ENCODE peak calls at places on chromosome 21, in nine cellular contexts. One of them, this sample, is unnamed.

GRCh38 chr21:27565418-27565817 is 598.5 kb upstream of the ADAMTS5 start:
- DNase-seq in brain microvascular endothelial cell: no peak
- DNase-seq in stimulated activated CD8-positive, alpha-beta memory T cell treated with anti-CD3 and anti-CD28 coated beads, Interleukin-2, amount 100 ng/mL, for 1 hour: no peak
- DNase-seq in activated T-helper 1 cell treated with anti-CD3 and anti-CD28 coated beads, Interleukin-12 subunit alpha, Interleukin-12 subunit beta, Interleukin-2, Interleukin-4 antibody, amounts not matched to agents 30 ng/mL and 10 ng/mL and 1 ng/mL, durations not matched to agents 14 hours and 24 hours and 36 hours: no peak
- DNase-seq in NCI-H187: no peak
- DNase-seq in pons: no peak
- DNase-seq in iPS-NIHi11: no peak
- DNase-seq in NCI-H2081: no peak
- DNase-seq in iPS DF 6.9: no peak
- DNase-seq in this sample: no peak

GRCh38 chr21:16563795-16564194 is 834.0 kb downstream of the USP25 start:
- DNase-seq in pons: no peak
- DNase-seq in activated T-helper 1 cell treated with anti-CD3 and anti-CD28 coated beads, Interleukin-12 subunit alpha, Interleukin-12 subunit beta, Interleukin-2, Interleukin-4 antibody, amounts not matched to agents 30 ng/mL and 10 ng/mL and 1 ng/mL, durations not matched to agents 14 hours and 24 hours and 36 hours: no peak
- DNase-seq in brain microvascular endothelial cell: no peak
- DNase-seq in iPS DF 6.9: peak
- DNase-seq in NCI-H2081: no peak
- DNase-seq in iPS-NIHi11: peak
- DNase-seq in NCI-H187: no peak
- DNase-seq in stimulated activated CD8-positive, alpha-beta memory T cell treated with anti-CD3 and anti-CD28 coated beads, Interleukin-2, amount 100 ng/mL, for 1 hour: no peak
- DNase-seq in this sample: no peak

GRCh38 chr21:46509760-46510159 is 51.1 kb downstream of the DIP2A start:
- DNase-seq in stimulated activated CD8-positive, alpha-beta memory T cell treated with anti-CD3 and anti-CD28 coated beads, Interleukin-2, amount 100 ng/mL, for 1 hour: no peak
- DNase-seq in brain microvascular endothelial cell: peak
- DNase-seq in NCI-H187: no peak
- DNase-seq in pons: no peak
- DNase-seq in activated T-helper 1 cell treated with anti-CD3 and anti-CD28 coated beads, Interleukin-12 subunit alpha, Interleukin-12 subunit beta, Interleukin-2, Interleukin-4 antibody, amounts not matched to agents 30 ng/mL and 10 ng/mL and 1 ng/mL, durations not matched to agents 14 hours and 24 hours and 36 hours: no peak
- DNase-seq in NCI-H2081: peak
- DNase-seq in iPS-NIHi11: no peak
- DNase-seq in iPS DF 6.9: no peak
- DNase-seq in this sample: no peak

GRCh38 chr21:34836933-34837505 is 168.2 kb downstream of the CLIC6 start:
- DNase-seq in NCI-H187: no peak
- DNase-seq in pons: no peak
- DNase-seq in brain microvascular endothelial cell: no peak
- DNase-seq in iPS DF 6.9: no peak
- DNase-seq in NCI-H2081: no peak
- DNase-seq in stimulated activated CD8-positive, alpha-beta memory T cell treated with anti-CD3 and anti-CD28 coated beads, Interleukin-2, amount 100 ng/mL, for 1 hour: no peak
- DNase-seq in activated T-helper 1 cell treated with anti-CD3 and anti-CD28 coated beads, Interleukin-12 subunit alpha, Interleukin-12 subunit beta, Interleukin-2, Interleukin-4 antibody, amounts not matched to agents 30 ng/mL and 10 ng/mL and 1 ng/mL, durations not matched to agents 14 hours and 24 hours and 36 hours: no peak
- DNase-seq in iPS-NIHi11: no peak
- DNase-seq in this sample: no peak

GRCh38 chr21:46057111-46057709 is 40.7 kb upstream of the COL6A2 start:
- DNase-seq in stimulated activated CD8-positive, alpha-beta memory T cell treated with anti-CD3 and anti-CD28 coated beads, Interleukin-2, amount 100 ng/mL, for 1 hour: no peak
- DNase-seq in NCI-H2081: no peak
- DNase-seq in activated T-helper 1 cell treated with anti-CD3 and anti-CD28 coated beads, Interleukin-12 subunit alpha, Interleukin-12 subunit beta, Interleukin-2, Interleukin-4 antibody, amounts not matched to agents 30 ng/mL and 10 ng/mL and 1 ng/mL, durations not matched to agents 14 hours and 24 hours and 36 hours: no peak
- DNase-seq in pons: no peak
- DNase-seq in NCI-H187: no peak
- DNase-seq in brain microvascular endothelial cell: no peak
- DNase-seq in iPS DF 6.9: no peak
- DNase-seq in iPS-NIHi11: peak
- DNase-seq in this sample: no peak

GRCh38 chr21:29302340-29302991 is 3.7 kb downstream of the BACH1 start:
- DNase-seq in NCI-H187: no peak
- DNase-seq in stimulated activated CD8-positive, alpha-beta memory T cell treated with anti-CD3 and anti-CD28 coated beads, Interleukin-2, amount 100 ng/mL, for 1 hour: no peak
- DNase-seq in NCI-H2081: no peak
- DNase-seq in brain microvascular endothelial cell: no peak
- DNase-seq in pons: no peak
- DNase-seq in activated T-helper 1 cell treated with anti-CD3 and anti-CD28 coated beads, Interleukin-12 subunit alpha, Interleukin-12 subunit beta, Interleukin-2, Interleukin-4 antibody, amounts not matched to agents 30 ng/mL and 10 ng/mL and 1 ng/mL, durations not matched to agents 14 hours and 24 hours and 36 hours: no peak
- DNase-seq in iPS DF 6.9: no peak
- DNase-seq in iPS-NIHi11: no peak
- DNase-seq in this sample: no peak

GRCh38 chr21:39149882-39150281 is 33.4 kb downstream of the PSMG1 start:
- DNase-seq in stimulated activated CD8-positive, alpha-beta memory T cell treated with anti-CD3 and anti-CD28 coated beads, Interleukin-2, amount 100 ng/mL, for 1 hour: no peak
- DNase-seq in iPS DF 6.9: no peak
- DNase-seq in brain microvascular endothelial cell: no peak
- DNase-seq in NCI-H187: no peak
- DNase-seq in iPS-NIHi11: no peak
- DNase-seq in activated T-helper 1 cell treated with anti-CD3 and anti-CD28 coated beads, Interleukin-12 subunit alpha, Interleukin-12 subunit beta, Interleukin-2, Interleukin-4 antibody, amounts not matched to agents 30 ng/mL and 10 ng/mL and 1 ng/mL, durations not matched to agents 14 hours and 24 hours and 36 hours: no peak
- DNase-seq in NCI-H2081: no peak
- DNase-seq in pons: no peak
- DNase-seq in this sample: no peak

GRCh38 chr21:16241021-16241420 is 511.2 kb downstream of the USP25 start:
- DNase-seq in stimulated activated CD8-positive, alpha-beta memory T cell treated with anti-CD3 and anti-CD28 coated beads, Interleukin-2, amount 100 ng/mL, for 1 hour: no peak
- DNase-seq in brain microvascular endothelial cell: no peak
- DNase-seq in iPS-NIHi11: no peak
- DNase-seq in NCI-H2081: no peak
- DNase-seq in NCI-H187: no peak
- DNase-seq in activated T-helper 1 cell treated with anti-CD3 and anti-CD28 coated beads, Interleukin-12 subunit alpha, Interleukin-12 subunit beta, Interleukin-2, Interleukin-4 antibody, amounts not matched to agents 30 ng/mL and 10 ng/mL and 1 ng/mL, durations not matched to agents 14 hours and 24 hours and 36 hours: no peak
- DNase-seq in pons: no peak
- DNase-seq in iPS DF 6.9: no peak
- DNase-seq in this sample: no peak

GRCh38 chr21:41188476-41189146 is 20.7 kb downstream of the BACE2 start:
- DNase-seq in brain microvascular endothelial cell: peak
- DNase-seq in stimulated activated CD8-positive, alpha-beta memory T cell treated with anti-CD3 and anti-CD28 coated beads, Interleukin-2, amount 100 ng/mL, for 1 hour: no peak
- DNase-seq in NCI-H187: no peak
- DNase-seq in pons: no peak
- DNase-seq in iPS DF 6.9: no peak
- DNase-seq in iPS-NIHi11: no peak
- DNase-seq in activated T-helper 1 cell treated with anti-CD3 and anti-CD28 coated beads, Interleukin-12 subunit alpha, Interleukin-12 subunit beta, Interleukin-2, Interleukin-4 antibody, amounts not matched to agents 30 ng/mL and 10 ng/mL and 1 ng/mL, durations not matched to agents 14 hours and 24 hours and 36 hours: no peak
- DNase-seq in NCI-H2081: no peak
- DNase-seq in this sample: no peak

GRCh38 chr21:42988234-42988965 is 14.0 kb downstream of the PKNOX1 start:
- DNase-seq in activated T-helper 1 cell treated with anti-CD3 and anti-CD28 coated beads, Interleukin-12 subunit alpha, Interleukin-12 subunit beta, Interleukin-2, Interleukin-4 antibody, amounts not matched to agents 30 ng/mL and 10 ng/mL and 1 ng/mL, durations not matched to agents 14 hours and 24 hours and 36 hours: no peak
- DNase-seq in NCI-H2081: no peak
- DNase-seq in pons: no peak
- DNase-seq in stimulated activated CD8-positive, alpha-beta memory T cell treated with anti-CD3 and anti-CD28 coated beads, Interleukin-2, amount 100 ng/mL, for 1 hour: no peak
- DNase-seq in iPS-NIHi11: no peak
- DNase-seq in NCI-H187: no peak
- DNase-seq in iPS DF 6.9: no peak
- DNase-seq in brain microvascular endothelial cell: no peak
- DNase-seq in this sample: no peak

GRCh38 chr21:28516996-28517592 is 475.6 kb downstream of the LTN1 start:
- DNase-seq in stimulated activated CD8-positive, alpha-beta memory T cell treated with anti-CD3 and anti-CD28 coated beads, Interleukin-2, amount 100 ng/mL, for 1 hour: peak
- DNase-seq in brain microvascular endothelial cell: peak
- DNase-seq in NCI-H187: no peak
- DNase-seq in activated T-helper 1 cell treated with anti-CD3 and anti-CD28 coated beads, Interleukin-12 subunit alpha, Interleukin-12 subunit beta, Interleukin-2, Interleukin-4 antibody, amounts not matched to agents 30 ng/mL and 10 ng/mL and 1 ng/mL, durations not matched to agents 14 hours and 24 hours and 36 hours: peak
- DNase-seq in iPS-NIHi11: peak
- DNase-seq in pons: peak
- DNase-seq in iPS DF 6.9: peak
- DNase-seq in NCI-H2081: peak
- DNase-seq in this sample: peak

GRCh38 chr21:14284439-14284838 is 68.5 kb downstream of the RBM11 start:
- DNase-seq in NCI-H187: no peak
- DNase-seq in iPS-NIHi11: no peak
- DNase-seq in activated T-helper 1 cell treated with anti-CD3 and anti-CD28 coated beads, Interleukin-12 subunit alpha, Interleukin-12 subunit beta, Interleukin-2, Interleukin-4 antibody, amounts not matched to agents 30 ng/mL and 10 ng/mL and 1 ng/mL, durations not matched to agents 14 hours and 24 hours and 36 hours: no peak
- DNase-seq in NCI-H2081: no peak
- DNase-seq in iPS DF 6.9: no peak
- DNase-seq in pons: no peak
- DNase-seq in stimulated activated CD8-positive, alpha-beta memory T cell treated with anti-CD3 and anti-CD28 coated beads, Interleukin-2, amount 100 ng/mL, for 1 hour: no peak
- DNase-seq in brain microvascular endothelial cell: no peak
- DNase-seq in this sample: no peak

GRCh38 chr21:17602874-17603273 is 9.8 kb downstream of the BTG3 start:
- DNase-seq in NCI-H2081: no peak
- DNase-seq in brain microvascular endothelial cell: peak
- DNase-seq in iPS-NIHi11: no peak
- DNase-seq in NCI-H187: no peak
- DNase-seq in pons: no peak
- DNase-seq in stimulated activated CD8-positive, alpha-beta memory T cell treated with anti-CD3 and anti-CD28 coated beads, Interleukin-2, amount 100 ng/mL, for 1 hour: no peak
- DNase-seq in activated T-helper 1 cell treated with anti-CD3 and anti-CD28 coated beads, Interleukin-12 subunit alpha, Interleukin-12 subunit beta, Interleukin-2, Interleukin-4 antibody, amounts not matched to agents 30 ng/mL and 10 ng/mL and 1 ng/mL, durations not matched to agents 14 hours and 24 hours and 36 hours: no peak
- DNase-seq in iPS DF 6.9: no peak
- DNase-seq in this sample: no peak

GRCh38 chr21:37580690-37581089 is 214.1 kb downstream of the DYRK1A start:
- DNase-seq in brain microvascular endothelial cell: no peak
- DNase-seq in stimulated activated CD8-positive, alpha-beta memory T cell treated with anti-CD3 and anti-CD28 coated beads, Interleukin-2, amount 100 ng/mL, for 1 hour: no peak
- DNase-seq in iPS DF 6.9: no peak
- DNase-seq in pons: no peak
- DNase-seq in NCI-H187: no peak
- DNase-seq in iPS-NIHi11: no peak
- DNase-seq in NCI-H2081: no peak
- DNase-seq in activated T-helper 1 cell treated with anti-CD3 and anti-CD28 coated beads, Interleukin-12 subunit alpha, Interleukin-12 subunit beta, Interleukin-2, Interleukin-4 antibody, amounts not matched to agents 30 ng/mL and 10 ng/mL and 1 ng/mL, durations not matched to agents 14 hours and 24 hours and 36 hours: no peak
- DNase-seq in this sample: no peak

GRCh38 chr21:41283211-41283818 is 33.3 kb upstream of the FAM3B start:
- DNase-seq in NCI-H2081: peak
- DNase-seq in iPS DF 6.9: peak
- DNase-seq in iPS-NIHi11: peak
- DNase-seq in pons: peak
- DNase-seq in activated T-helper 1 cell treated with anti-CD3 and anti-CD28 coated beads, Interleukin-12 subunit alpha, Interleukin-12 subunit beta, Interleukin-2, Interleukin-4 antibody, amounts not matched to agents 30 ng/mL and 10 ng/mL and 1 ng/mL, durations not matched to agents 14 hours and 24 hours and 36 hours: peak
- DNase-seq in brain microvascular endothelial cell: peak
- DNase-seq in NCI-H187: peak
- DNase-seq in stimulated activated CD8-positive, alpha-beta memory T cell treated with anti-CD3 and anti-CD28 coated beads, Interleukin-2, amount 100 ng/mL, for 1 hour: peak
- DNase-seq in this sample: peak

GRCh38 chr21:44046734-44047133 is 34.6 kb downstream of the TRAPPC10 start:
- DNase-seq in iPS DF 6.9: no peak
- DNase-seq in iPS-NIHi11: no peak
- DNase-seq in pons: no peak
- DNase-seq in stimulated activated CD8-positive, alpha-beta memory T cell treated with anti-CD3 and anti-CD28 coated beads, Interleukin-2, amount 100 ng/mL, for 1 hour: no peak
- DNase-seq in NCI-H2081: no peak
- DNase-seq in activated T-helper 1 cell treated with anti-CD3 and anti-CD28 coated beads, Interleukin-12 subunit alpha, Interleukin-12 subunit beta, Interleukin-2, Interleukin-4 antibody, amounts not matched to agents 30 ng/mL and 10 ng/mL and 1 ng/mL, durations not matched to agents 14 hours and 24 hours and 36 hours: no peak
- DNase-seq in brain microvascular endothelial cell: no peak
- DNase-seq in NCI-H187: no peak
- DNase-seq in this sample: no peak

GRCh38 chr21:38950388-38951094 is 144.8 kb downstream of the ETS2 start:
- DNase-seq in pons: no peak
- DNase-seq in NCI-H187: no peak
- DNase-seq in iPS DF 6.9: no peak
- DNase-seq in iPS-NIHi11: no peak
- DNase-seq in activated T-helper 1 cell treated with anti-CD3 and anti-CD28 coated beads, Interleukin-12 subunit alpha, Interleukin-12 subunit beta, Interleukin-2, Interleukin-4 antibody, amounts not matched to agents 30 ng/mL and 10 ng/mL and 1 ng/mL, durations not matched to agents 14 hours and 24 hours and 36 hours: no peak
- DNase-seq in NCI-H2081: no peak
- DNase-seq in stimulated activated CD8-positive, alpha-beta memory T cell treated with anti-CD3 and anti-CD28 coated beads, Interleukin-2, amount 100 ng/mL, for 1 hour: no peak
- DNase-seq in brain microvascular endothelial cell: peak
- DNase-seq in this sample: no peak

GRCh38 chr21:44382536-44382935 is 29.1 kb downstream of the TRPM2 start:
- DNase-seq in NCI-H187: no peak
- DNase-seq in stimulated activated CD8-positive, alpha-beta memory T cell treated with anti-CD3 and anti-CD28 coated beads, Interleukin-2, amount 100 ng/mL, for 1 hour: no peak
- DNase-seq in iPS-NIHi11: no peak
- DNase-seq in NCI-H2081: no peak
- DNase-seq in iPS DF 6.9: no peak
- DNase-seq in brain microvascular endothelial cell: no peak
- DNase-seq in activated T-helper 1 cell treated with anti-CD3 and anti-CD28 coated beads, Interleukin-12 subunit alpha, Interleukin-12 subunit beta, Interleukin-2, Interleukin-4 antibody, amounts not matched to agents 30 ng/mL and 10 ng/mL and 1 ng/mL, durations not matched to agents 14 hours and 24 hours and 36 hours: no peak
- DNase-seq in pons: no peak
- DNase-seq in this sample: no peak

GRCh38 chr21:45164124-45164511 is 89.7 kb downstream of the ADARB1 start:
- DNase-seq in activated T-helper 1 cell treated with anti-CD3 and anti-CD28 coated beads, Interleukin-12 subunit alpha, Interleukin-12 subunit beta, Interleukin-2, Interleukin-4 antibody, amounts not matched to agents 30 ng/mL and 10 ng/mL and 1 ng/mL, durations not matched to agents 14 hours and 24 hours and 36 hours: no peak
- DNase-seq in pons: no peak
- DNase-seq in iPS DF 6.9: no peak
- DNase-seq in NCI-H187: no peak
- DNase-seq in iPS-NIHi11: no peak
- DNase-seq in NCI-H2081: no peak
- DNase-seq in brain microvascular endothelial cell: no peak
- DNase-seq in stimulated activated CD8-positive, alpha-beta memory T cell treated with anti-CD3 and anti-CD28 coated beads, Interleukin-2, amount 100 ng/mL, for 1 hour: no peak
- DNase-seq in this sample: no peak

GRCh38 chr21:43858806-43859648 is 6.0 kb upstream of the AGPAT3 start:
- DNase-seq in brain microvascular endothelial cell: no peak
- DNase-seq in NCI-H2081: no peak
- DNase-seq in pons: no peak
- DNase-seq in stimulated activated CD8-positive, alpha-beta memory T cell treated with anti-CD3 and anti-CD28 coated beads, Interleukin-2, amount 100 ng/mL, for 1 hour: no peak
- DNase-seq in NCI-H187: no peak
- DNase-seq in activated T-helper 1 cell treated with anti-CD3 and anti-CD28 coated beads, Interleukin-12 subunit alpha, Interleukin-12 subunit beta, Interleukin-2, Interleukin-4 antibody, amounts not matched to agents 30 ng/mL and 10 ng/mL and 1 ng/mL, durations not matched to agents 14 hours and 24 hours and 36 hours: no peak
- DNase-seq in iPS-NIHi11: no peak
- DNase-seq in iPS DF 6.9: no peak
- DNase-seq in this sample: no peak

GRCh38 chr21:41837756-41838297 is 41.3 kb downstream of the PRDM15 start:
- DNase-seq in iPS DF 6.9: no peak
- DNase-seq in pons: no peak
- DNase-seq in brain microvascular endothelial cell: no peak
- DNase-seq in NCI-H187: no peak
- DNase-seq in activated T-helper 1 cell treated with anti-CD3 and anti-CD28 coated beads, Interleukin-12 subunit alpha, Interleukin-12 subunit beta, Interleukin-2, Interleukin-4 antibody, amounts not matched to agents 30 ng/mL and 10 ng/mL and 1 ng/mL, durations not matched to agents 14 hours and 24 hours and 36 hours: no peak
- DNase-seq in NCI-H2081: no peak
- DNase-seq in stimulated activated CD8-positive, alpha-beta memory T cell treated with anti-CD3 and anti-CD28 coated beads, Interleukin-2, amount 100 ng/mL, for 1 hour: no peak
- DNase-seq in iPS-NIHi11: no peak
- DNase-seq in this sample: no peak

GRCh38 chr21:34534522-34534921 is 22.5 kb upstream of the KCNE1 start:
- DNase-seq in stimulated activated CD8-positive, alpha-beta memory T cell treated with anti-CD3 and anti-CD28 coated beads, Interleukin-2, amount 100 ng/mL, for 1 hour: no peak
- DNase-seq in iPS-NIHi11: no peak
- DNase-seq in activated T-helper 1 cell treated with anti-CD3 and anti-CD28 coated beads, Interleukin-12 subunit alpha, Interleukin-12 subunit beta, Interleukin-2, Interleukin-4 antibody, amounts not matched to agents 30 ng/mL and 10 ng/mL and 1 ng/mL, durations not matched to agents 14 hours and 24 hours and 36 hours: no peak
- DNase-seq in NCI-H187: no peak
- DNase-seq in brain microvascular endothelial cell: no peak
- DNase-seq in pons: peak
- DNase-seq in iPS DF 6.9: no peak
- DNase-seq in NCI-H2081: no peak
- DNase-seq in this sample: no peak

GRCh38 chr21:34517039-34517438 is 5.0 kb upstream of the KCNE1 start:
- DNase-seq in NCI-H187: no peak
- DNase-seq in brain microvascular endothelial cell: no peak
- DNase-seq in iPS-NIHi11: no peak
- DNase-seq in stimulated activated CD8-positive, alpha-beta memory T cell treated with anti-CD3 and anti-CD28 coated beads, Interleukin-2, amount 100 ng/mL, for 1 hour: no peak
- DNase-seq in NCI-H2081: no peak
- DNase-seq in iPS DF 6.9: no peak
- DNase-seq in pons: no peak
- DNase-seq in activated T-helper 1 cell treated with anti-CD3 and anti-CD28 coated beads, Interleukin-12 subunit alpha, Interleukin-12 subunit beta, Interleukin-2, Interleukin-4 antibody, amounts not matched to agents 30 ng/mL and 10 ng/mL and 1 ng/mL, durations not matched to agents 14 hours and 24 hours and 36 hours: no peak
- DNase-seq in this sample: no peak

GRCh38 chr21:31671931-31672330 is 12.4 kb downstream of the SOD1 start:
- DNase-seq in activated T-helper 1 cell treated with anti-CD3 and anti-CD28 coated beads, Interleukin-12 subunit alpha, Interleukin-12 subunit beta, Interleukin-2, Interleukin-4 antibody, amounts not matched to agents 30 ng/mL and 10 ng/mL and 1 ng/mL, durations not matched to agents 14 hours and 24 hours and 36 hours: no peak
- DNase-seq in pons: no peak
- DNase-seq in NCI-H2081: no peak
- DNase-seq in stimulated activated CD8-positive, alpha-beta memory T cell treated with anti-CD3 and anti-CD28 coated beads, Interleukin-2, amount 100 ng/mL, for 1 hour: no peak
- DNase-seq in iPS-NIHi11: no peak
- DNase-seq in NCI-H187: no peak
- DNase-seq in brain microvascular endothelial cell: no peak
- DNase-seq in iPS DF 6.9: no peak
- DNase-seq in this sample: no peak

GRCh38 chr21:42148584-42148983 is 70.4 kb upstream of the ABCG1 start:
- DNase-seq in stimulated activated CD8-positive, alpha-beta memory T cell treated with anti-CD3 and anti-CD28 coated beads, Interleukin-2, amount 100 ng/mL, for 1 hour: no peak
- DNase-seq in NCI-H187: no peak
- DNase-seq in activated T-helper 1 cell treated with anti-CD3 and anti-CD28 coated beads, Interleukin-12 subunit alpha, Interleukin-12 subunit beta, Interleukin-2, Interleukin-4 antibody, amounts not matched to agents 30 ng/mL and 10 ng/mL and 1 ng/mL, durations not matched to agents 14 hours and 24 hours and 36 hours: no peak
- DNase-seq in iPS DF 6.9: no peak
- DNase-seq in iPS-NIHi11: no peak
- DNase-seq in pons: no peak
- DNase-seq in NCI-H2081: no peak
- DNase-seq in brain microvascular endothelial cell: no peak
- DNase-seq in this sample: no peak

GRCh38 chr21:16713331-16714114 is 799.3 kb upstream of the CXADR start:
- DNase-seq in NCI-H187: no peak
- DNase-seq in iPS DF 6.9: no peak
- DNase-seq in brain microvascular endothelial cell: no peak
- DNase-seq in activated T-helper 1 cell treated with anti-CD3 and anti-CD28 coated beads, Interleukin-12 subunit alpha, Interleukin-12 subunit beta, Interleukin-2, Interleukin-4 antibody, amounts not matched to agents 30 ng/mL and 10 ng/mL and 1 ng/mL, durations not matched to agents 14 hours and 24 hours and 36 hours: no peak
- DNase-seq in iPS-NIHi11: no peak
- DNase-seq in stimulated activated CD8-positive, alpha-beta memory T cell treated with anti-CD3 and anti-CD28 coated beads, Interleukin-2, amount 100 ng/mL, for 1 hour: no peak
- DNase-seq in pons: no peak
- DNase-seq in NCI-H2081: no peak
- DNase-seq in this sample: no peak

GRCh38 chr21:36487641-36488307 is 7.9 kb upstream of the CLDN14 start:
- DNase-seq in NCI-H2081: peak
- DNase-seq in iPS DF 6.9: no peak
- DNase-seq in brain microvascular endothelial cell: peak
- DNase-seq in pons: no peak
- DNase-seq in activated T-helper 1 cell treated with anti-CD3 and anti-CD28 coated beads, Interleukin-12 subunit alpha, Interleukin-12 subunit beta, Interleukin-2, Interleukin-4 antibody, amounts not matched to agents 30 ng/mL and 10 ng/mL and 1 ng/mL, durations not matched to agents 14 hours and 24 hours and 36 hours: no peak
- DNase-seq in iPS-NIHi11: no peak
- DNase-seq in stimulated activated CD8-positive, alpha-beta memory T cell treated with anti-CD3 and anti-CD28 coated beads, Interleukin-2, amount 100 ng/mL, for 1 hour: no peak
- DNase-seq in NCI-H187: no peak
- DNase-seq in this sample: peak

GRCh38 chr21:37338671-37339526 is 27.7 kb upstream of the DYRK1A start:
- DNase-seq in brain microvascular endothelial cell: peak
- DNase-seq in stimulated activated CD8-positive, alpha-beta memory T cell treated with anti-CD3 and anti-CD28 coated beads, Interleukin-2, amount 100 ng/mL, for 1 hour: no peak
- DNase-seq in activated T-helper 1 cell treated with anti-CD3 and anti-CD28 coated beads, Interleukin-12 subunit alpha, Interleukin-12 subunit beta, Interleukin-2, Interleukin-4 antibody, amounts not matched to agents 30 ng/mL and 10 ng/mL and 1 ng/mL, durations not matched to agents 14 hours and 24 hours and 36 hours: no peak
- DNase-seq in iPS DF 6.9: no peak
- DNase-seq in iPS-NIHi11: no peak
- DNase-seq in NCI-H2081: no peak
- DNase-seq in pons: no peak
- DNase-seq in NCI-H187: no peak
- DNase-seq in this sample: no peak

GRCh38 chr21:45611296-45611695 is 32.2 kb upstream of the PCBP3 start:
- DNase-seq in activated T-helper 1 cell treated with anti-CD3 and anti-CD28 coated beads, Interleukin-12 subunit alpha, Interleukin-12 subunit beta, Interleukin-2, Interleukin-4 antibody, amounts not matched to agents 30 ng/mL and 10 ng/mL and 1 ng/mL, durations not matched to agents 14 hours and 24 hours and 36 hours: no peak
- DNase-seq in brain microvascular endothelial cell: no peak
- DNase-seq in NCI-H2081: no peak
- DNase-seq in iPS DF 6.9: no peak
- DNase-seq in stimulated activated CD8-positive, alpha-beta memory T cell treated with anti-CD3 and anti-CD28 coated beads, Interleukin-2, amount 100 ng/mL, for 1 hour: no peak
- DNase-seq in pons: no peak
- DNase-seq in iPS-NIHi11: no peak
- DNase-seq in NCI-H187: no peak
- DNase-seq in this sample: no peak

GRCh38 chr21:38503588-38503987 is 5.3 kb upstream of the ERG start:
- DNase-seq in NCI-H187: no peak
- DNase-seq in iPS DF 6.9: no peak
- DNase-seq in stimulated activated CD8-positive, alpha-beta memory T cell treated with anti-CD3 and anti-CD28 coated beads, Interleukin-2, amount 100 ng/mL, for 1 hour: no peak
- DNase-seq in brain microvascular endothelial cell: peak
- DNase-seq in activated T-helper 1 cell treated with anti-CD3 and anti-CD28 coated beads, Interleukin-12 subunit alpha, Interleukin-12 subunit beta, Interleukin-2, Interleukin-4 antibody, amounts not matched to agents 30 ng/mL and 10 ng/mL and 1 ng/mL, durations not matched to agents 14 hours and 24 hours and 36 hours: no peak
- DNase-seq in pons: no peak
- DNase-seq in iPS-NIHi11: no peak
- DNase-seq in NCI-H2081: no peak
- DNase-seq in this sample: no peak

GRCh38 chr21:42558846-42559245 is 45.2 kb downstream of the SLC37A1 start:
- DNase-seq in iPS DF 6.9: no peak
- DNase-seq in NCI-H2081: no peak
- DNase-seq in stimulated activated CD8-positive, alpha-beta memory T cell treated with anti-CD3 and anti-CD28 coated beads, Interleukin-2, amount 100 ng/mL, for 1 hour: no peak
- DNase-seq in activated T-helper 1 cell treated with anti-CD3 and anti-CD28 coated beads, Interleukin-12 subunit alpha, Interleukin-12 subunit beta, Interleukin-2, Interleukin-4 antibody, amounts not matched to agents 30 ng/mL and 10 ng/mL and 1 ng/mL, durations not matched to agents 14 hours and 24 hours and 36 hours: no peak
- DNase-seq in pons: no peak
- DNase-seq in iPS-NIHi11: no peak
- DNase-seq in NCI-H187: no peak
- DNase-seq in brain microvascular endothelial cell: no peak
- DNase-seq in this sample: no peak